ENCODE peak calls at places on chromosomes 5 and 9, in four cellular contexts. One of them, this sample, is unnamed.

GRCh38 chr9:116712781-116713180 is 25.7 kb downstream of the TRIM32 start:
- DNase-seq in HepG2: no peak
- DNase-seq in GM12878: no peak
- DNase-seq in WTC11: no peak
- DNase-seq in this sample: no peak

GRCh38 chr9:86500667-86501435 is 146.6 kb upstream of the TUT7 start:
- DNase-seq in GM12878: no peak
- DNase-seq in HepG2: no peak
- DNase-seq in WTC11: no peak
- DNase-seq in this sample: no peak

GRCh38 chr5:95238560-95239325 is 46.2 kb downstream of the MCTP1 start:
- DNase-seq in GM12878: no peak
- DNase-seq in HepG2: no peak
- DNase-seq in WTC11: no peak
- DNase-seq in this sample: peak; percentile 10

GRCh38 chr5:160520609-160521391 is 99.1 kb downstream of the PTTG1 start:
- DNase-seq in WTC11: no peak
- DNase-seq in HepG2: no peak
- DNase-seq in GM12878: no peak
- DNase-seq in this sample: no peak

GRCh38 chr5:31894131-31894530 is 255.2 kb downstream of the PDZD2 start:
- DNase-seq in HepG2: no peak
- DNase-seq in WTC11: no peak
- DNase-seq in GM12878: no peak
- DNase-seq in this sample: no peak

GRCh38 chr5:34930527-34930844 is 1.1 kb downstream of the DNAJC21 start:
- DNase-seq in GM12878: no peak
- DNase-seq in HepG2: no peak
- DNase-seq in WTC11: no peak
- DNase-seq in this sample: no peak

GRCh38 chr9:136644343-136644592 is 18.4 kb upstream of the EGFL7 start:
- DNase-seq in GM12878: no peak
- DNase-seq in WTC11: no peak
- DNase-seq in HepG2: no peak
- DNase-seq in this sample: peak; percentile 95

GRCh38 chr5:61029456-61030162 is 84.6 kb downstream of the NDUFAF2 start:
- DNase-seq in HepG2: no peak
- DNase-seq in GM12878: no peak
- DNase-seq in WTC11: no peak
- DNase-seq in this sample: no peak

GRCh38 chr5:126178521-126178920 is 244.7 kb upstream of the GRAMD2B start:
- DNase-seq in GM12878: no peak
- DNase-seq in WTC11: no peak
- DNase-seq in HepG2: no peak
- DNase-seq in this sample: no peak

GRCh38 chr5:111580956-111581355 is 68.6 kb upstream of the STARD4 start:
- DNase-seq in HepG2: no peak
- DNase-seq in GM12878: no peak
- DNase-seq in WTC11: no peak
- DNase-seq in this sample: no peak

GRCh38 chr5:78638423-78638822 is 10.1 kb downstream of the LHFPL2 start:
- DNase-seq in WTC11: no peak
- DNase-seq in GM12878: no peak
- DNase-seq in HepG2: peak; percentile 56
- DNase-seq in this sample: no peak

GRCh38 chr9:8627944-8628679 is 828.5 kb upstream of the DMAC1 start:
- DNase-seq in WTC11: no peak
- DNase-seq in GM12878: no peak
- DNase-seq in HepG2: no peak
- DNase-seq in this sample: no peak
- TF ChIP-seq CREM in WTC11: no peak
- TF ChIP-seq CREM in GM12878: no peak
- TF ChIP-seq CREM in HepG2: no peak
- TF ChIP-seq CREM in this sample: no peak

GRCh38 chr9:130837002-130837511 is 2.0 kb downstream of the ABL1 start:
- DNase-seq in HepG2: peak; percentile 69
- DNase-seq in WTC11: no peak
- DNase-seq in GM12878: no peak
- DNase-seq in this sample: peak; percentile 65
- TF ChIP-seq CREM in HepG2: no peak
- TF ChIP-seq CREM in WTC11: no peak
- TF ChIP-seq CREM in GM12878: no peak
- TF ChIP-seq CREM in this sample: no peak

DNA sequence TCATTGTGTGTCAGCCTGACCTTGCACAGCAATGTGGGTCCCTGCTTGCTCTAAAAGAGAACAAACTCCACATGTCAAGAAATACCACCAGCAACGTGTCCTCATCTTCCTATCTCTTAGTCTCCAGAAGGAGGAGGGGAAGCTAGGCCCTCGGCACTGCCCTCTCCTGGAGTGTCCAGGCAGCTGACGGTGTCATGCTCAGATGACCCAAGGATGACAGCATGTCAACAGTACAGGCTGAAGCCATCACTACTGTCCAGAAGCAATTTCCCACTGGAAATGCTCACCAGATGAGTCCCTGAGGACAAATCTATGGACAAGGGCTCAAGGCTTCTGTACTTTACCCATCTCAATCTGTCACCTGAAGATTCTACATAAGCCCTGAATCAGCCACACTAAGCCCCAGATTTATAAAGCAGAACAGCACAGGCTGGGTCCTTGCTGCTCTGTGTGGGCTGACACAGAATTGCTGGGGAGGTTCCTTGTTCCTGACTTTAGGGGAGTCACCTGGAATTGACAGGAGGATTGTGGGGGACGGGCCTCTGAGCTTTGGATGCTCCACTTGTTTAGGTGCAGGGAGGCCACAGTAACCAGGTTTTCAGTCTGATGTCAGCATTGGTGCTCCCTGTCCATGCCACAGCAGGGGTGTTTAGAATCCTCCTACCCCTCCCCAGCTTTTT is 210.2 kb downstream of the DAB2IP start:
- DNase-seq in GM12878: no peak
- DNase-seq in HepG2: peak; percentile 43
- DNase-seq in WTC11: peak; percentile 64
- DNase-seq in this sample: peak; percentile 49
- TF ChIP-seq CREM in GM12878: no peak
- TF ChIP-seq CREM in HepG2: no peak
- TF ChIP-seq CREM in WTC11: no peak
- TF ChIP-seq CREM in this sample: peak; percentile 64

GRCh38 chr9:113298311-113298710 is 4.9 kb downstream of the RNF183 start:
- DNase-seq in HepG2: no peak
- DNase-seq in WTC11: no peak
- DNase-seq in GM12878: no peak
- DNase-seq in this sample: no peak
- TF ChIP-seq CREM in HepG2: no peak
- TF ChIP-seq CREM in WTC11: no peak
- TF ChIP-seq CREM in GM12878: no peak
- TF ChIP-seq CREM in this sample: no peak

GRCh38 chr5:167582263-167582662 is 709.2 kb upstream of the WWC1 start:
- DNase-seq in GM12878: no peak
- DNase-seq in HepG2: no peak
- DNase-seq in WTC11: no peak
- DNase-seq in this sample: no peak

GRCh38 chr5:167585184-167585583 is 706.3 kb upstream of the WWC1 start:
- DNase-seq in GM12878: no peak
- DNase-seq in WTC11: no peak
- DNase-seq in HepG2: peak; percentile 16
- DNase-seq in this sample: no peak

GRCh38 chr5:167582916-167583315 is 708.5 kb upstream of the WWC1 start:
- DNase-seq in GM12878: no peak
- DNase-seq in HepG2: no peak
- DNase-seq in WTC11: no peak
- DNase-seq in this sample: no peak

GRCh38 chr5:167592114-167592513 is 699.3 kb upstream of the WWC1 start:
- DNase-seq in GM12878: no peak
- DNase-seq in WTC11: no peak
- DNase-seq in HepG2: no peak
- DNase-seq in this sample: no peak

GRCh38 chr5:167587768-167588167 is 703.7 kb upstream of the WWC1 start:
- DNase-seq in HepG2: peak; percentile 11
- DNase-seq in GM12878: no peak
- DNase-seq in WTC11: peak; percentile 47
- DNase-seq in this sample: no peak
- TF ChIP-seq CREM in HepG2: no peak
- TF ChIP-seq CREM in GM12878: no peak
- TF ChIP-seq CREM in WTC11: no peak
- TF ChIP-seq CREM in this sample: no peak

GRCh38 chr5:151094054-151094858 is 13.4 kb upstream of the TNIP1 start:
- DNase-seq in GM12878: no peak
- DNase-seq in HepG2: no peak
- DNase-seq in WTC11: no peak
- DNase-seq in this sample: no peak
- TF ChIP-seq CREM in GM12878: peak; percentile 74
- TF ChIP-seq CREM in HepG2: no peak
- TF ChIP-seq CREM in WTC11: no peak
- TF ChIP-seq CREM in this sample: no peak

This sample was measured in K562.